ENCODE peak calls at places on chromosomes 16 and 17, in eight cellular contexts. N, O, F, W, A, U, B and C are unnamed samples.

GRCh38 chr17:63140255-63140654 is 174.2 kb downstream of the TANC2 start:
- DNase-seq in N (no peak), O (no peak), F (peak), W (no peak), A (no peak), U (no peak), B (no peak), C (peak)

GRCh38 chr16:79601092-79601977 is 798 bp upstream of the MAF start:
- DNase-seq in N (peak), O (no peak), F (no peak), W (no peak), A (peak), U (peak), B (no peak), C (peak)

GRCh38 chr16:57946181-57946801 is 24.6 kb downstream of the CNGB1 start:
- DNase-seq in N (no peak), O (no peak), F (no peak), W (no peak), A (no peak), U (no peak), B (no peak), C (no peak)

GRCh38 chr16:57644383-57645014 is 16.1 kb downstream of the ADGRG1 start:
- DNase-seq in N (no peak), O (no peak), F (no peak), W (no peak), A (no peak), U (no peak), B (no peak), C (no peak)

GRCh38 chr17:81549826-81550225 is 2.3 kb downstream of the FAAP100 start:
- DNase-seq in N (no peak), O (no peak), F (no peak), W (no peak), A (no peak), U (no peak), B (no peak), C (no peak)

GRCh38 chr17:48160177-48160967 is 52.8 kb downstream of the SNX11 start:
- DNase-seq in N (no peak), O (no peak), F (no peak), W (no peak), A (peak), U (no peak), B (no peak), C (no peak)

GRCh38 chr16:77965346-77965745 is 57.0 kb upstream of the CLEC3A start:
- DNase-seq in N (no peak), O (no peak), F (no peak), W (no peak), A (no peak), U (no peak), B (no peak), C (no peak)

GRCh38 chr17:3015890-3016289 is 47.5 kb downstream of the OR1D5 start:
- DNase-seq in N (no peak), O (no peak), F (no peak), W (no peak), A (no peak), U (peak), B (no peak), C (peak)

GRCh38 chr16:8955828-8956227 is 7.9 kb downstream of the USP7 start:
- DNase-seq in N (no peak), O (no peak), F (no peak), W (no peak), A (no peak), U (no peak), B (no peak), C (peak)

GRCh38 chr17:3710951-3711383 is 12.7 kb upstream of the HASPIN start:
- DNase-seq in N (peak), O (no peak), F (peak), W (peak), A (no peak), U (no peak), B (no peak), C (peak)

GRCh38 chr17:64377769-64378282 is 12.8 kb downstream of the PECAM1 start:
- DNase-seq in N (no peak), O (no peak), F (no peak), W (no peak), A (no peak), U (no peak), B (no peak), C (no peak)